ENCODE peak calls at places on chromosomes 7 and 10, in seven cellular contexts. B is T-cell, N is skeletal muscle cell, Y is endothelial cell of umbilical vein, H is iris pigment epithelial cell, D is GM23338, P is HCT116. V is an unnamed sample.

GRCh38 chr7:84847038-84847437 is 339.8 kb downstream of the SEMA3D start:
- DNase-seq in B (no peak), N (no peak), Y (no peak), H (no peak), D (no peak), P (no peak), V (no peak)

GRCh38 chr10:43877001-43877400 is 228.3 kb upstream of the ZNF32 start:
- DNase-seq in B (no peak), N (no peak), Y (no peak), H (no peak), D (no peak), P (no peak), V (no peak)

GRCh38 chr10:35574924-35575352 is 30.2 kb upstream of the GJD4 start:
- DNase-seq in B (no peak), N (peak; percentile 82), Y (peak; percentile 85), H (peak; percentile 86), D (peak; percentile 61), P (no peak), V (peak; percentile 26)

GRCh38 chr10:7090529-7090928 is 320.3 kb downstream of the SFMBT2 start:
- DNase-seq in B (no peak), N (peak; percentile 39), Y (no peak), H (no peak), D (no peak), P (no peak), V (no peak)

GRCh38 chr7:83271212-83272099 is 108.8 kb upstream of the PCLO start:
- DNase-seq in B (no peak), N (no peak), Y (peak; percentile 55), H (peak; percentile 67), D (peak; percentile 59), P (peak; percentile 26), V (peak; percentile 54)

GRCh38 chr10:60426425-60426824 is 36.8 kb upstream of the ANK3 start:
- DNase-seq in B (no peak), N (peak; percentile 84), Y (peak; percentile 71), H (peak; percentile 95), D (no peak), P (no peak), V (peak; percentile 20)

GRCh38 chr7:1087462-1087809 is 477 bp upstream of the GPER1 start:
- DNase-seq in B (no peak), N (no peak), Y (no peak), H (no peak), D (no peak), P (no peak), V (no peak)

GRCh38 chr7:118041336-118041878 is 142.6 kb upstream of the LSM8 start:
- DNase-seq in B (no peak), N (no peak), Y (no peak), H (no peak), D (no peak), P (no peak), V (no peak)

GRCh38 chr10:132297521-132297920 is 10.2 kb downstream of the STK32C start:
- DNase-seq in B (no peak), N (no peak), Y (no peak), H (no peak), D (peak; percentile 69), P (no peak), V (no peak)

GRCh38 chr7:101395376-101395775 is 32.7 kb downstream of the COL26A1 start:
- DNase-seq in B (no peak), N (no peak), Y (no peak), H (no peak), D (peak; percentile 18), P (no peak), V (no peak)

GRCh38 chr7:24381919-24382505 is 98.0 kb downstream of the NPY start:
- DNase-seq in B (no peak), N (no peak), Y (no peak), H (peak; percentile 21), D (peak; percentile 59), P (peak; percentile 10), V (peak; percentile 5)

GRCh38 chr7:26200113-26200443 is 468 bp downstream of the HNRNPA2B1 start:
- DNase-seq in B (peak; percentile 74), N (no peak), Y (peak; percentile 61), H (no peak), D (peak; percentile 73), P (no peak), V (peak; percentile 58)

GRCh38 chr10:124792998-124793352 is 1.3 kb upstream of the EEF1AKMT2 start:
- DNase-seq in B (no peak), N (no peak), Y (no peak), H (no peak), D (no peak), P (no peak), V (no peak)

GRCh38 chr7:27046854-27047549 is 48.8 kb downstream of the HOXA1 start:
- DNase-seq in B (no peak), N (no peak), Y (peak; percentile 76), H (peak; percentile 50), D (no peak), P (peak; percentile 57), V (peak; percentile 78)

GRCh38 chr10:44385726-44386438 is 985 bp upstream of the CXCL12 start:
- DNase-seq in B (no peak), N (no peak), Y (no peak), H (no peak), D (peak; percentile 43), P (no peak), V (no peak)

GRCh38 chr7:131226116-131226562 is 101.5 kb upstream of the MKLN1 start:
- DNase-seq in B (no peak), N (no peak), Y (no peak), H (no peak), D (no peak), P (no peak), V (peak; percentile 35)

GRCh38 chr7:106217089-106217542 is 67.7 kb downstream of the NAMPT start:
- DNase-seq in B (no peak), N (peak; percentile 80), Y (peak; percentile 86), H (peak; percentile 63), D (peak; percentile 5), P (peak; percentile 21), V (peak; percentile 56)

GRCh38 chr10:124106241-124106905 is 13.0 kb upstream of the CHST15 start:
- DNase-seq in B (no peak), N (peak; percentile 12), Y (peak; percentile 97), H (peak; percentile 89), D (no peak), P (peak; percentile 48), V (peak; percentile 84)

GRCh38 chr7:27102578-27103442 is at the start of gene HOXA2:
- DNase-seq in B (no peak), N (no peak), Y (peak; percentile 86), H (no peak), D (no peak), P (no peak), V (peak; percentile 78)

GRCh38 chr7:134605978-134606923 is 40.4 kb upstream of the BPGM start:
- DNase-seq in B (peak; percentile 55), N (no peak), Y (peak; percentile 80), H (peak; percentile 54), D (peak; percentile 83), P (peak; percentile 34), V (peak; percentile 77)

GRCh38 chr10:54758791-54759190 is 42.2 kb downstream of the PCDH15 start:
- DNase-seq in B (no peak), N (no peak), Y (peak; percentile 6), H (no peak), D (peak; percentile 2), P (no peak), V (no peak)

GRCh38 chr10:71080381-71081228 is 131.8 kb upstream of the UNC5B start:
- DNase-seq in B (no peak), N (no peak), Y (no peak), H (no peak), D (no peak), P (no peak), V (no peak)

GRCh38 chr10:99995713-99996112 is 14.0 kb downstream of the DNMBP start:
- DNase-seq in B (no peak), N (no peak), Y (no peak), H (no peak), D (no peak), P (no peak), V (no peak)

GRCh38 chr7:23012186-23012585 is 1.7 kb downstream of the HYCC1 start:
- DNase-seq in B (no peak), N (no peak), Y (peak; percentile 40), H (no peak), D (no peak), P (no peak), V (peak; percentile 29)

GRCh38 chr7:44240376-44240775 is 39.6 kb downstream of the YKT6 start:
- DNase-seq in B (no peak), N (no peak), Y (no peak), H (no peak), D (no peak), P (no peak), V (no peak)

V was measured in lung microvascular endothelial cell.